ENCODE peak calls at places on chromosomes 3 and 15, in four cellular contexts. H, R, I and T are unnamed samples.

GRCh38 chr3:160996811-160997210 is 108.3 kb downstream of the B3GALNT1 start:
- DNase-seq in H (no peak), R (no peak), I (no peak), T (no peak)

GRCh38 chr3:198027799-198028390 is 67.9 kb downstream of the LMLN start:
- DNase-seq in H (no peak), R (no peak), I (no peak), T (no peak)

GRCh38 chr3:65526656-65527055 is 512.1 kb downstream of the MAGI1 start:
- DNase-seq in H (no peak), R (no peak), I (no peak), T (no peak)

GRCh38 chr3:138786788-138787276 is 47.9 kb downstream of the PIK3CB start:
- DNase-seq in H (peak; percentile 75), R (no peak), I (no peak), T (no peak)

GRCh38 chr3:45031531-45031930 is 5.4 kb downstream of the CLEC3B start:
- DNase-seq in H (no peak), R (no peak), I (no peak), T (no peak)

GRCh38 chr3:142180761-142181362 is 31.5 kb upstream of the TFDP2 start:
- DNase-seq in H (peak; percentile 28), R (peak; percentile 58), I (peak; percentile 60), T (peak; percentile 48)

GRCh38 chr15:83446904-83447708 is at the start of gene SH3GL3:
- DNase-seq in H (no peak), R (peak; percentile 82), I (peak; percentile 84), T (peak; percentile 79)

GRCh38 chr3:53254190-53254809 is 1.5 kb downstream of the TKT start:
- DNase-seq in H (no peak), R (no peak), I (peak; percentile 17), T (no peak)

GRCh38 chr15:57873564-57874209 is 167.2 kb downstream of the POLR2M start:
- DNase-seq in H (no peak), R (no peak), I (no peak), T (no peak)

GRCh38 chr3:13674538-13675185 is 125.7 kb downstream of the FBLN2 start:
- DNase-seq in H (no peak), R (no peak), I (no peak), T (no peak)

GRCh38 chr3:42035007-42035406 is 56.1 kb upstream of the TRAK1 start:
- DNase-seq in H (no peak), R (no peak), I (no peak), T (no peak)

GRCh38 chr3:42031808-42032475 is 59.2 kb upstream of the TRAK1 start:
- DNase-seq in H (no peak), R (no peak), I (no peak), T (no peak)

GRCh38 chr3:42032693-42033349 is 58.3 kb upstream of the TRAK1 start:
- DNase-seq in H (peak; percentile 95), R (peak; percentile 62), I (no peak), T (no peak)

GRCh38 chr3:42035816-42036482 is 55.2 kb upstream of the TRAK1 start:
- DNase-seq in H (no peak), R (no peak), I (no peak), T (no peak)

DNA sequence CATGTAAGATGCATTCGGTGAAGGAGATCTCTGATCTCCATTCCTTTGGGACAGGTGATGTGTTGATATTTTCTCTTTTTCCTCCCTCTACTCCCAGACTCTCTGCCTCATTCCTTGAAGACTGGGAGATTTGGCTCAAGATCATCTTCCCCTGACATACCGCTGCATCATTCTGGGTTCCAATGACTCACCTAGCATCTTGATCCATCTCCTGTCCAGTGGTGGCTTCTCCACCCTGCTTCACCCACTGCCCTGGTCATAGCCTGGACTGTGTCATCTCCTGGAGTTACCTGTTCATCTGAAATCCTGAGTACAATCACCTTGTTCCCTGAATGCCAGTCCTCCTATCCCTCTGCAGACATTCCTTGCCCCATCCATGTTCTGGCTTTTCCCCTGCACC is 57.4 kb upstream of the TRAK1 start:
- DNase-seq in H (no peak), R (no peak), I (no peak), T (no peak)
- TF ChIP-seq FOXJ3 in H (no peak), R (no peak), I (no peak), T (no peak)

GRCh38 chr15:66886686-66887273 is 178.6 kb upstream of the SMAD3 start:
- DNase-seq in H (no peak), R (no peak), I (no peak), T (no peak)
- TF ChIP-seq FOXJ3 in H (no peak), R (no peak), I (no peak), T (no peak)

DNA sequence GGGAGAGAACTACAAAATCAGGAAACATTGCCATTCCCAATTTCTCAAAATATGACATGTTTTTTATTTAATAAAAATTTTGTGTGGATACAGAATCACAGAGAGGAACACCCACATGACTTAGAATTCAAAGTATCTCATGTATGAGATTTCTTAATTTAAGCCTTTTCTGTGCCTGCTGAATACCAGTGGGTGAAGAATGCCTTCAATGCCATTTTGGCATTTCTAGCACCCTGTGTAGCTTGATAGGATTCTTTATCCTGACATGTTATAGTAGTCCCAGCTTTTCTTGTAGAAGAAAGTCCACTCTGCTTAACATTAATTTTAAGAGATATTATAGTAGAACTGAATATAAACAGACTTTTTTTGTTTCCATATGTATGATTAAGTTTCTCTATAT is 3.1 kb upstream of the SLMAP start:
- DNase-seq in H (no peak), R (no peak), I (no peak), T (no peak)
- TF ChIP-seq FOXJ3 in H (no peak), R (no peak), I (no peak), T (no peak)

GRCh38 chr3:183254816-183255730 is 2.0 kb downstream of the B3GNT5 start:
- DNase-seq in H (no peak), R (no peak), I (peak; percentile 48), T (no peak)
- TF ChIP-seq FOXJ3 in H (no peak), R (no peak), I (no peak), T (no peak)